ENCODE peak calls at places on chromosomes 11 and 22, in nine cellular contexts. R is left lung, Q is lung, W is astrocyte of the spinal cord, M is psoas muscle, K is DND-41, U is tibial artery, E is esophagus squamous epithelium, L is fibroblast of the aortic adventitia. J is an unnamed sample.

GRCh38 chr11:46918778-46919513 is 596 bp upstream of the LRP4 start:
- DNase-seq in R (no peak), Q (no peak), W (no peak), M (no peak), K (no peak), U (no peak), E (no peak), L (no peak), J (no peak)

GRCh38 chr22:22692707-22693530 is 48.5 kb downstream of the GGTLC2 start:
- DNase-seq in R (no peak), Q (peak; percentile 73), W (peak; percentile 14), M (no peak), K (peak; percentile 54), U (peak; percentile 33), E (no peak), L (peak; percentile 57), J (peak; percentile 55)

GRCh38 chr22:17922925-17923898 is 101.1 kb downstream of the MICAL3 start:
- DNase-seq in R (no peak), Q (no peak), W (peak; percentile 93), M (no peak), K (no peak), U (no peak), E (no peak), L (peak; percentile 94), J (peak; percentile 84)

GRCh38 chr11:132962026-132962425 is 570.3 kb downstream of the OPCML start:
- DNase-seq in R (no peak), Q (no peak), W (peak; percentile 64), M (no peak), K (no peak), U (no peak), E (no peak), L (peak; percentile 0), J (peak; percentile 2)

GRCh38 chr11:57649826-57650738 is at the start of gene YPEL4:
- DNase-seq in R (no peak), Q (no peak), W (peak; percentile 77), M (no peak), K (peak; percentile 63), U (peak; percentile 77), E (no peak), L (peak; percentile 76), J (peak; percentile 84)

GRCh38 chr11:16603890-16604783 is 134.3 kb upstream of the C11orf58 start:
- DNase-seq in R (peak; percentile 44), Q (no peak), W (peak; percentile 39), M (peak; percentile 70), K (no peak), U (peak; percentile 85), E (no peak), L (no peak), J (peak; percentile 40)

GRCh38 chr11:16611395-16612233 is 126.8 kb upstream of the C11orf58 start:
- DNase-seq in R (no peak), Q (no peak), W (no peak), M (no peak), K (no peak), U (no peak), E (no peak), L (no peak), J (no peak)

GRCh38 chr11:17508306-17508705 is 31.7 kb upstream of the ABCC8 start:
- DNase-seq in R (no peak), Q (no peak), W (no peak), M (no peak), K (no peak), U (no peak), E (no peak), L (peak; percentile 14), J (no peak)

GRCh38 chr11:128643661-128644060 is 50.2 kb upstream of the FLI1 start:
- DNase-seq in R (no peak), Q (no peak), W (no peak), M (no peak), K (no peak), U (no peak), E (no peak), L (no peak), J (no peak)

GRCh38 chr11:65915101-65915820 is 3.6 kb downstream of the C11orf68 start:
- DNase-seq in R (no peak), Q (no peak), W (no peak), M (no peak), K (no peak), U (peak; percentile 70), E (no peak), L (no peak), J (no peak)

GRCh38 chr11:97414801-97415200 is 1025.0 kb downstream of the JRKL start:
- DNase-seq in R (no peak), Q (no peak), W (no peak), M (no peak), K (no peak), U (no peak), E (no peak), L (no peak), J (no peak)

GRCh38 chr11:93323747-93324146 is 6.8 kb upstream of the DEUP1 start:
- DNase-seq in R (no peak), Q (no peak), W (no peak), M (no peak), K (no peak), U (no peak), E (no peak), L (no peak), J (no peak)
- TF ChIP-seq CTCF in R (no peak), Q (no peak), W (no peak), M (no peak), K (no peak), U (no peak), E (no peak), L (no peak), J (no peak)

GRCh38 chr22:49968313-49968830 is 7.8 kb downstream of the PIM3 start:
- DNase-seq in R (no peak), Q (no peak), W (no peak), M (peak; percentile 28), K (peak; percentile 5), U (peak; percentile 63), E (no peak), L (no peak), J (no peak)
- H3K4me3 ChIP-seq in R (no peak overlapping the region), Q (no peak overlapping the region), W (no peak overlapping the region), M (no peak overlapping the region), K (no peak overlapping the region), U (no peak overlapping the region), E (no peak overlapping the region), L (no peak overlapping the region), J (no peak overlapping the region)

GRCh38 chr22:49365191-49365837 is 462.4 kb downstream of the BRD1 start:
- DNase-seq in R (no peak), Q (peak; percentile 26), W (no peak), M (no peak), K (no peak), U (no peak), E (no peak), L (no peak), J (no peak)

GRCh38 chr22:49362393-49362792 is 465.3 kb downstream of the BRD1 start:
- DNase-seq in R (no peak), Q (peak; percentile 9), W (no peak), M (no peak), K (no peak), U (no peak), E (no peak), L (no peak), J (no peak)

GRCh38 chr22:49365910-49366309 is 461.8 kb downstream of the BRD1 start:
- DNase-seq in R (no peak), Q (no peak), W (no peak), M (no peak), K (no peak), U (no peak), E (no peak), L (no peak), J (no peak)

GRCh38 chr22:49363526-49364230 is 464.0 kb downstream of the BRD1 start:
- DNase-seq in R (no peak), Q (peak; percentile 22), W (no peak), M (no peak), K (no peak), U (peak; percentile 53), E (no peak), L (no peak), J (no peak)

DNA sequence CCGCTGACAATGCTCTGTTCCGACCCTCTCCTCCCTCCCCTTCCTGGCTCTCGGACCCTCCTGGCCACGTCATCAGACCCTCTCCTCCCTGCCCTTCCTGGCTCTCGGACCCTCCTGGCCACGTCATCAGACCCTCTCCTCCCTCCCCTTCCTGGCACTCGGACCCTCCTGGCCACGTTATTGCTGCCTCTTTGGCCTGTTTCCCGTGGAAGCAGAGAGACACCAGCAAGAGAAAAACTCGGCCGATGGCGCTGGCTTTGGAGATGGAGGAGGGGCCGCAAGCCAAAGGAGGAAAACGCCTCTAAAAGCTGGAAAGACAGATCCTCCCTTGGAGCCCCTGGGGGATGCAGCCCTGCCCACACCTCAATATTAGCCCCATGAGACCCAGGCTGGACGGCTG is 463.3 kb downstream of the BRD1 start:
- DNase-seq in R (no peak), Q (peak; percentile 24), W (no peak), M (no peak), K (no peak), U (peak; percentile 51), E (no peak), L (no peak), J (no peak)
- TF ChIP-seq CTCF in R (no peak), Q (no peak), W (no peak), M (no peak), K (no peak), U (no peak), E (no peak), L (no peak), J (no peak)

DNA sequence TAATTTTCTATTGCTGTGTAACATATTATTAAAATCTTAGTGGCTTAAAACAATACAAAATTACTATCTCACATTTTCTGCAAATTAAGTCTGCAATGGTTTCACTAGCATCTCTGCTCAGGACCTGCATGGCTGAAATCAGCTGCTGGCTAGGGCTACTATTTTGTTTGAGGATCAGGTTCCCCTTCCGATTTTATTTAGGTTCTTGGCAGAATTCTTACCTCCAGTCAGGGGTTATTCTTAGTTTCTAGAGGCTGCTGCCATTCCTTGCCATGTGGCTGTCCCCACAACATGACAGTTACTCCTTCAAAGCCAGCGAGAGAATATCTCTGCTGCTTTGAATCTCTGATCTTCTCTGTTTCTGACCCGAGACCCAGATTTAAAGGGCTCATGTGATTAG is 424.5 kb upstream of the ANO5 start:
- DNase-seq in R (no peak), Q (no peak), W (no peak), M (no peak), K (no peak), U (no peak), E (no peak), L (no peak), J (no peak)
- H3K4me3 ChIP-seq in R (no peak overlapping the region), Q (no peak overlapping the region), W (no peak overlapping the region), M (peak overlapping the region; percentile 35), K (no peak overlapping the region), U (no peak overlapping the region), E (no peak overlapping the region), L (no peak overlapping the region), J (no peak overlapping the region)

J was measured in fibroblast of villous mesenchyme.